ENCODE peak calls at places on chromosome 1, in nine cellular contexts. One of them, this sample, is unnamed.

GRCh38 chr1:69700770-69701169 is 133.0 kb downstream of the LRRC7 start:
- DNase-seq in lung: no peak
- DNase-seq in OCI-LY7: no peak
- DNase-seq in right atrium auricular region: no peak
- DNase-seq in left ventricle myocardium inferior: no peak
- DNase-seq in CD8-positive, alpha-beta memory T cell: no peak
- DNase-seq in fibroblast of lung: peak; percentile 23
- DNase-seq in IMR-90: peak; percentile 1
- DNase-seq in BE2C: peak; percentile 51
- DNase-seq in this sample: no peak

GRCh38 chr1:184822267-184822666 is 67.6 kb upstream of the EDEM3 start:
- DNase-seq in fibroblast of lung: no peak
- DNase-seq in BE2C: no peak
- DNase-seq in OCI-LY7: no peak
- DNase-seq in lung: no peak
- DNase-seq in right atrium auricular region: no peak
- DNase-seq in left ventricle myocardium inferior: no peak
- DNase-seq in CD8-positive, alpha-beta memory T cell: no peak
- DNase-seq in IMR-90: no peak
- DNase-seq in this sample: no peak

GRCh38 chr1:70990460-70991253 is 57.0 kb downstream of the PTGER3 start:
- DNase-seq in CD8-positive, alpha-beta memory T cell: no peak
- DNase-seq in lung: no peak
- DNase-seq in right atrium auricular region: no peak
- DNase-seq in IMR-90: no peak
- DNase-seq in BE2C: no peak
- DNase-seq in OCI-LY7: no peak
- DNase-seq in fibroblast of lung: no peak
- DNase-seq in left ventricle myocardium inferior: no peak
- DNase-seq in this sample: no peak

GRCh38 chr1:58584082-58584895 is 7.2 kb upstream of the TACSTD2 start:
- DNase-seq in CD8-positive, alpha-beta memory T cell: no peak
- DNase-seq in left ventricle myocardium inferior: no peak
- DNase-seq in right atrium auricular region: peak; percentile 89
- DNase-seq in IMR-90: peak; percentile 96
- DNase-seq in lung: peak; percentile 87
- DNase-seq in OCI-LY7: no peak
- DNase-seq in BE2C: no peak
- DNase-seq in fibroblast of lung: peak; percentile 96
- DNase-seq in this sample: peak; percentile 67

GRCh38 chr1:90509225-90510048 is 207.7 kb downstream of the BARHL2 start:
- DNase-seq in fibroblast of lung: no peak
- DNase-seq in OCI-LY7: no peak
- DNase-seq in left ventricle myocardium inferior: no peak
- DNase-seq in right atrium auricular region: no peak
- DNase-seq in lung: no peak
- DNase-seq in BE2C: no peak
- DNase-seq in IMR-90: no peak
- DNase-seq in CD8-positive, alpha-beta memory T cell: no peak
- DNase-seq in this sample: no peak

GRCh38 chr1:15916417-15916816 is 59.5 kb downstream of the ZBTB17 start:
- DNase-seq in fibroblast of lung: peak; percentile 18
- DNase-seq in lung: no peak
- DNase-seq in OCI-LY7: no peak
- DNase-seq in right atrium auricular region: no peak
- DNase-seq in IMR-90: peak; percentile 63
- DNase-seq in left ventricle myocardium inferior: no peak
- DNase-seq in CD8-positive, alpha-beta memory T cell: no peak
- DNase-seq in BE2C: no peak
- DNase-seq in this sample: no peak

GRCh38 chr1:30474818-30475200 is 248.6 kb downstream of the MATN1 start:
- DNase-seq in IMR-90: no peak
- DNase-seq in left ventricle myocardium inferior: no peak
- DNase-seq in CD8-positive, alpha-beta memory T cell: no peak
- DNase-seq in right atrium auricular region: no peak
- DNase-seq in fibroblast of lung: no peak
- DNase-seq in BE2C: no peak
- DNase-seq in lung: no peak
- DNase-seq in OCI-LY7: no peak
- DNase-seq in this sample: peak; percentile 19

GRCh38 chr1:62962794-62963776 is 179.2 kb downstream of the ATG4C start:
- DNase-seq in IMR-90: peak; percentile 14
- DNase-seq in BE2C: peak; percentile 39
- DNase-seq in lung: no peak
- DNase-seq in left ventricle myocardium inferior: no peak
- DNase-seq in right atrium auricular region: no peak
- DNase-seq in OCI-LY7: peak; percentile 18
- DNase-seq in CD8-positive, alpha-beta memory T cell: no peak
- DNase-seq in fibroblast of lung: peak; percentile 44
- DNase-seq in this sample: peak; percentile 34

GRCh38 chr1:187409341-187409740 is 580.6 kb downstream of the PLA2G4A start:
- DNase-seq in right atrium auricular region: no peak
- DNase-seq in OCI-LY7: no peak
- DNase-seq in BE2C: no peak
- DNase-seq in fibroblast of lung: peak; percentile 8
- DNase-seq in lung: no peak
- DNase-seq in IMR-90: peak; percentile 73
- DNase-seq in CD8-positive, alpha-beta memory T cell: no peak
- DNase-seq in left ventricle myocardium inferior: no peak
- DNase-seq in this sample: no peak

GRCh38 chr1:187408217-187409004 is 579.7 kb downstream of the PLA2G4A start:
- DNase-seq in CD8-positive, alpha-beta memory T cell: no peak
- DNase-seq in IMR-90: peak; percentile 37
- DNase-seq in left ventricle myocardium inferior: no peak
- DNase-seq in lung: no peak
- DNase-seq in OCI-LY7: no peak
- DNase-seq in BE2C: no peak
- DNase-seq in right atrium auricular region: no peak
- DNase-seq in fibroblast of lung: no peak
- DNase-seq in this sample: no peak

GRCh38 chr1:195740862-195741261 is 867.4 kb downstream of the KCNT2 start:
- DNase-seq in OCI-LY7: no peak
- DNase-seq in CD8-positive, alpha-beta memory T cell: no peak
- DNase-seq in fibroblast of lung: no peak
- DNase-seq in IMR-90: peak; percentile 64
- DNase-seq in BE2C: no peak
- DNase-seq in left ventricle myocardium inferior: no peak
- DNase-seq in right atrium auricular region: no peak
- DNase-seq in lung: no peak
- DNase-seq in this sample: no peak

GRCh38 chr1:91759076-91759475 is 126.9 kb downstream of the TGFBR3 start:
- DNase-seq in fibroblast of lung: no peak
- DNase-seq in left ventricle myocardium inferior: no peak
- DNase-seq in right atrium auricular region: no peak
- DNase-seq in IMR-90: no peak
- DNase-seq in lung: no peak
- DNase-seq in CD8-positive, alpha-beta memory T cell: no peak
- DNase-seq in BE2C: no peak
- DNase-seq in OCI-LY7: no peak
- DNase-seq in this sample: no peak

GRCh38 chr1:91760487-91760886 is 125.5 kb downstream of the TGFBR3 start:
- DNase-seq in BE2C: no peak
- DNase-seq in fibroblast of lung: no peak
- DNase-seq in CD8-positive, alpha-beta memory T cell: no peak
- DNase-seq in left ventricle myocardium inferior: no peak
- DNase-seq in right atrium auricular region: no peak
- DNase-seq in OCI-LY7: no peak
- DNase-seq in lung: no peak
- DNase-seq in IMR-90: no peak
- DNase-seq in this sample: no peak

GRCh38 chr1:91764471-91765115 is 121.4 kb downstream of the TGFBR3 start:
- DNase-seq in left ventricle myocardium inferior: no peak
- DNase-seq in BE2C: peak; percentile 17
- DNase-seq in right atrium auricular region: peak; percentile 53
- DNase-seq in IMR-90: no peak
- DNase-seq in fibroblast of lung: no peak
- DNase-seq in OCI-LY7: no peak
- DNase-seq in CD8-positive, alpha-beta memory T cell: no peak
- DNase-seq in lung: no peak
- DNase-seq in this sample: no peak

GRCh38 chr1:91763252-91763651 is 122.7 kb downstream of the TGFBR3 start:
- DNase-seq in lung: no peak
- DNase-seq in BE2C: no peak
- DNase-seq in left ventricle myocardium inferior: no peak
- DNase-seq in right atrium auricular region: no peak
- DNase-seq in CD8-positive, alpha-beta memory T cell: no peak
- DNase-seq in OCI-LY7: no peak
- DNase-seq in fibroblast of lung: peak; percentile 65
- DNase-seq in IMR-90: peak; percentile 77
- DNase-seq in this sample: no peak

DNA sequence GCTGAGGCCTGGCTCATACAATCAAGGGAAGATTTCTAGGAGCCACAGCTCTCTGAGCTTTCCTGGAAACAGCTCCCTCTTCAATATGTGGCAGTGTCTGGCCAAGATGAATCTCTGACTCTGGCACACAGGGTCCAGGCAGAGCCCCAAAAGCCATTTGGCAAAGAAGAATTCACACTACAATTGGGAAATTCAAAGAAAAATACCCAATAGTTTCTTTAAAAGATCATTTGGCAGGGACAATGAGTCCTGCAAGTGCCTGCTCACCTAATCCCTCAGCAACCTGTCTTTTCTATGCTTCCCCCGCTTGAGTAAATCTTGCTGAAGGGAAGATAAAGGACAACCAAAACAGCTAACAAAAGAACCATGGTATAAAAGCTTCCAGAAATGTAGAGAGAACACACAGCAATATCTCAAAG is 124.6 kb downstream of the TGFBR3 start:
- DNase-seq in left ventricle myocardium inferior: no peak
- DNase-seq in IMR-90: no peak
- DNase-seq in OCI-LY7: no peak
- DNase-seq in fibroblast of lung: no peak
- DNase-seq in lung: no peak
- DNase-seq in BE2C: no peak
- DNase-seq in CD8-positive, alpha-beta memory T cell: no peak
- DNase-seq in right atrium auricular region: peak; percentile 59
- DNase-seq in this sample: no peak
- H3K9me3 ChIP-seq in left ventricle myocardium inferior: no peaks in the 10 kb centered on the region
- H3K9me3 ChIP-seq in IMR-90: no peaks in the 10 kb centered on the region
- H3K9me3 ChIP-seq in OCI-LY7: no peaks in the 10 kb centered on the region
- H3K9me3 ChIP-seq in fibroblast of lung: no peaks in the 10 kb centered on the region
- H3K9me3 ChIP-seq in lung: no peaks in the 10 kb centered on the region
- H3K9me3 ChIP-seq in BE2C: no peaks in the 10 kb centered on the region
- H3K9me3 ChIP-seq in CD8-positive, alpha-beta memory T cell: no peaks in the 10 kb centered on the region
- H3K9me3 ChIP-seq in right atrium auricular region: no peaks in the 10 kb centered on the region
- H3K9me3 ChIP-seq in this sample: no peaks in the 10 kb centered on the region

GRCh38 chr1:166844791-166845190 is 5.5 kb downstream of the POGK start:
- DNase-seq in right atrium auricular region: no peak
- DNase-seq in BE2C: no peak
- DNase-seq in OCI-LY7: no peak
- DNase-seq in CD8-positive, alpha-beta memory T cell: no peak
- DNase-seq in left ventricle myocardium inferior: no peak
- DNase-seq in fibroblast of lung: no peak
- DNase-seq in IMR-90: no peak
- DNase-seq in lung: no peak
- DNase-seq in this sample: no peak
- H3K4me1 ChIP-seq in right atrium auricular region: peaks cover 75% of the 10 kb centered on the region
- H3K4me1 ChIP-seq in BE2C: peaks cover 6% of the 10 kb centered on the region
- H3K4me1 ChIP-seq in OCI-LY7: peaks cover 15% of the 10 kb centered on the region
- H3K4me1 ChIP-seq in CD8-positive, alpha-beta memory T cell: peaks cover 13% of the 10 kb centered on the region
- H3K4me1 ChIP-seq in left ventricle myocardium inferior: peaks cover 91% of the 10 kb centered on the region
- H3K4me1 ChIP-seq in fibroblast of lung: no peaks in the 10 kb centered on the region
- H3K4me1 ChIP-seq in IMR-90: peaks cover 7% of the 10 kb centered on the region
- H3K4me1 ChIP-seq in lung: peaks cover 27% of the 10 kb centered on the region
- H3K4me1 ChIP-seq in this sample: peaks cover 75% of the 10 kb centered on the region

GRCh38 chr1:169900567-169900966 is 6.9 kb upstream of the SCYL3 start:
- DNase-seq in fibroblast of lung: no peak
- DNase-seq in BE2C: no peak
- DNase-seq in IMR-90: no peak
- DNase-seq in right atrium auricular region: no peak
- DNase-seq in OCI-LY7: no peak
- DNase-seq in left ventricle myocardium inferior: no peak
- DNase-seq in CD8-positive, alpha-beta memory T cell: no peak
- DNase-seq in lung: no peak
- DNase-seq in this sample: no peak

GRCh38 chr1:169902750-169903149 is 9.1 kb upstream of the SCYL3 start:
- DNase-seq in BE2C: no peak
- DNase-seq in lung: no peak
- DNase-seq in right atrium auricular region: no peak
- DNase-seq in CD8-positive, alpha-beta memory T cell: no peak
- DNase-seq in fibroblast of lung: no peak
- DNase-seq in OCI-LY7: no peak
- DNase-seq in IMR-90: no peak
- DNase-seq in left ventricle myocardium inferior: no peak
- DNase-seq in this sample: no peak

GRCh38 chr1:169901119-169901518 is 7.4 kb upstream of the SCYL3 start:
- DNase-seq in OCI-LY7: no peak
- DNase-seq in right atrium auricular region: no peak
- DNase-seq in IMR-90: no peak
- DNase-seq in CD8-positive, alpha-beta memory T cell: no peak
- DNase-seq in left ventricle myocardium inferior: no peak
- DNase-seq in fibroblast of lung: no peak
- DNase-seq in lung: no peak
- DNase-seq in BE2C: no peak
- DNase-seq in this sample: no peak

GRCh38 chr1:169896013-169896412 is 2.3 kb upstream of the SCYL3 start:
- DNase-seq in right atrium auricular region: no peak
- DNase-seq in fibroblast of lung: no peak
- DNase-seq in OCI-LY7: no peak
- DNase-seq in CD8-positive, alpha-beta memory T cell: no peak
- DNase-seq in lung: no peak
- DNase-seq in IMR-90: no peak
- DNase-seq in left ventricle myocardium inferior: no peak
- DNase-seq in BE2C: no peak
- DNase-seq in this sample: no peak

DNA sequence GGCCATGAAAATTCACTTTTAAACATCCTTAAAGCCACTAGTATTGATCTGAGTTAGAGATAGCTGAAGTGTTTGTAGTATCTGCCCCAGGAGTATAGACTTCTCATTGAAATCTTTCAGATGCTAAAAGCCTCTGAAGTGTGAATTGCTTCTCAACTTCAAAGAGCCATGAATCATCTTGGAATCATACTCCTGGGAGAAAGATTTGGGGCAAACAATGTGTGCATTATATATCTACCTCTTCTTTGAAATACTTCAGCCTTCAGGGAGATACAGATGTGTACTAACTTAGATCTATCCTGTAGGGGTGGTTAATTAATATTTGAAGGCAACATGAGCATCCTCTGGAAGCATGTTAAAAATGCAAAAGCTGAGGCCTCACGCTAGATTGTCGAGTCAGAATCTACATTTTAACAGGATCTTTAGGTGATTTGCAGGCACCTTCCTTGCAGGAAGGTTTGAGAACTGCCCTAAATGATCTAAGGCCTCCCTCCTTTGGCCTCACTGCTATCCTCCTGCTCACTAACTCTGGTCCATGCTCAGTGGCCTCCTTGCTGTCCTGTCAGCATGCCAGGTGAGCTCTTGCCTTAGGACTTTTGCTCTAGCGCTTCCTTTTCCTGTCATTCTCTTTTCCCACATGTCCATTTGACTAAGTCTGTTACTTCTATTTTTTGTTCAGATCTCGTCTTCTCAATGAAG is 6.0 kb upstream of the SCYL3 start:
- DNase-seq in BE2C: no peak
- DNase-seq in lung: no peak
- DNase-seq in right atrium auricular region: no peak
- DNase-seq in left ventricle myocardium inferior: no peak
- DNase-seq in CD8-positive, alpha-beta memory T cell: no peak
- DNase-seq in IMR-90: no peak
- DNase-seq in fibroblast of lung: no peak
- DNase-seq in OCI-LY7: no peak
- DNase-seq in this sample: no peak
- H3K36me3 ChIP-seq in BE2C: no peaks in the 10 kb centered on the region
- H3K36me3 ChIP-seq in lung: no peaks in the 10 kb centered on the region
- H3K36me3 ChIP-seq in right atrium auricular region: no peaks in the 10 kb centered on the region
- H3K36me3 ChIP-seq in left ventricle myocardium inferior: no peaks in the 10 kb centered on the region
- H3K36me3 ChIP-seq in CD8-positive, alpha-beta memory T cell: no peaks in the 10 kb centered on the region
- H3K36me3 ChIP-seq in IMR-90: no peaks in the 10 kb centered on the region
- H3K36me3 ChIP-seq in fibroblast of lung: no peaks in the 10 kb centered on the region
- H3K36me3 ChIP-seq in OCI-LY7: no peaks in the 10 kb centered on the region
- H3K36me3 ChIP-seq in this sample: no peaks in the 10 kb centered on the region

GRCh38 chr1:8159470-8160024 is 133.4 kb upstream of the ERRFI1 start:
- DNase-seq in fibroblast of lung: no peak
- DNase-seq in IMR-90: no peak
- DNase-seq in CD8-positive, alpha-beta memory T cell: no peak
- DNase-seq in left ventricle myocardium inferior: no peak
- DNase-seq in right atrium auricular region: no peak
- DNase-seq in BE2C: no peak
- DNase-seq in lung: no peak
- DNase-seq in OCI-LY7: no peak
- DNase-seq in this sample: no peak
- H3K9me3 ChIP-seq in fibroblast of lung: no peaks in the 10 kb centered on the region
- H3K9me3 ChIP-seq in IMR-90: no peaks in the 10 kb centered on the region
- H3K9me3 ChIP-seq in CD8-positive, alpha-beta memory T cell: no peaks in the 10 kb centered on the region
- H3K9me3 ChIP-seq in left ventricle myocardium inferior: no peaks in the 10 kb centered on the region
- H3K9me3 ChIP-seq in right atrium auricular region: no peaks in the 10 kb centered on the region
- H3K9me3 ChIP-seq in BE2C: no peaks in the 10 kb centered on the region
- H3K9me3 ChIP-seq in lung: no peaks in the 10 kb centered on the region
- H3K9me3 ChIP-seq in OCI-LY7: no peaks in the 10 kb centered on the region
- H3K9me3 ChIP-seq in this sample: no peaks in the 10 kb centered on the region

This sample was measured in heart left ventricle.